ENCODE peak calls at places on chromosomes 5 and 9, in eight cellular contexts. One of them, this sample, is unnamed.

GRCh38 chr5:103561670-103562069 is 919 bp downstream of the NUDT12 start:
- DNase-seq in CD4-positive, alpha-beta memory T cell: no peak
- DNase-seq in cardiac fibroblast: no peak
- DNase-seq in stimulated activated CD8-positive, alpha-beta memory T cell treated with anti-CD3 and anti-CD28 coated beads, Interleukin-4, amount 100 ng/mL, for 4 hours: no peak
- DNase-seq in activated CD8-positive, alpha-beta T cell treated with anti-CD3 and anti-CD28 coated beads, Interleukin-2, amount 10 ng/mL, durations not matched to agents 7 days and 5 days: no peak
- DNase-seq in NCI-H1417 treated with DMSO at 0.1 percent for 48 hours: no peak
- DNase-seq in pulmonary artery endothelial cell: no peak
- DNase-seq in NCI-H2171 treated with DMSO at 0.1 percent for 48 hours: no peak
- DNase-seq in this sample: no peak

GRCh38 chr5:142819292-142819691 is 49.1 kb downstream of the ARHGAP26 start:
- DNase-seq in NCI-H2171 treated with DMSO at 0.1 percent for 48 hours: no peak
- DNase-seq in cardiac fibroblast: no peak
- DNase-seq in stimulated activated CD8-positive, alpha-beta memory T cell treated with anti-CD3 and anti-CD28 coated beads, Interleukin-4, amount 100 ng/mL, for 4 hours: no peak
- DNase-seq in pulmonary artery endothelial cell: no peak
- DNase-seq in activated CD8-positive, alpha-beta T cell treated with anti-CD3 and anti-CD28 coated beads, Interleukin-2, amount 10 ng/mL, durations not matched to agents 7 days and 5 days: no peak
- DNase-seq in NCI-H1417 treated with DMSO at 0.1 percent for 48 hours: no peak
- DNase-seq in CD4-positive, alpha-beta memory T cell: no peak
- DNase-seq in this sample: no peak

GRCh38 chr5:90696148-90696547 is 137.6 kb downstream of the ADGRV1 start:
- DNase-seq in pulmonary artery endothelial cell: no peak
- DNase-seq in stimulated activated CD8-positive, alpha-beta memory T cell treated with anti-CD3 and anti-CD28 coated beads, Interleukin-4, amount 100 ng/mL, for 4 hours: no peak
- DNase-seq in CD4-positive, alpha-beta memory T cell: no peak
- DNase-seq in NCI-H2171 treated with DMSO at 0.1 percent for 48 hours: no peak
- DNase-seq in NCI-H1417 treated with DMSO at 0.1 percent for 48 hours: no peak
- DNase-seq in activated CD8-positive, alpha-beta T cell treated with anti-CD3 and anti-CD28 coated beads, Interleukin-2, amount 10 ng/mL, durations not matched to agents 7 days and 5 days: no peak
- DNase-seq in cardiac fibroblast: no peak
- DNase-seq in this sample: no peak

GRCh38 chr9:93579711-93580516 is 3.5 kb downstream of the PHF2 start:
- DNase-seq in CD4-positive, alpha-beta memory T cell: no peak
- DNase-seq in cardiac fibroblast: no peak
- DNase-seq in stimulated activated CD8-positive, alpha-beta memory T cell treated with anti-CD3 and anti-CD28 coated beads, Interleukin-4, amount 100 ng/mL, for 4 hours: no peak
- DNase-seq in NCI-H1417 treated with DMSO at 0.1 percent for 48 hours: no peak
- DNase-seq in activated CD8-positive, alpha-beta T cell treated with anti-CD3 and anti-CD28 coated beads, Interleukin-2, amount 10 ng/mL, durations not matched to agents 7 days and 5 days: peak; percentile 18
- DNase-seq in NCI-H2171 treated with DMSO at 0.1 percent for 48 hours: no peak
- DNase-seq in pulmonary artery endothelial cell: no peak
- DNase-seq in this sample: no peak

GRCh38 chr5:775960-776861 is 8.3 kb downstream of the ZDHHC11B start:
- DNase-seq in NCI-H2171 treated with DMSO at 0.1 percent for 48 hours: no peak
- DNase-seq in activated CD8-positive, alpha-beta T cell treated with anti-CD3 and anti-CD28 coated beads, Interleukin-2, amount 10 ng/mL, durations not matched to agents 7 days and 5 days: no peak
- DNase-seq in NCI-H1417 treated with DMSO at 0.1 percent for 48 hours: no peak
- DNase-seq in pulmonary artery endothelial cell: no peak
- DNase-seq in stimulated activated CD8-positive, alpha-beta memory T cell treated with anti-CD3 and anti-CD28 coated beads, Interleukin-4, amount 100 ng/mL, for 4 hours: no peak
- DNase-seq in CD4-positive, alpha-beta memory T cell: no peak
- DNase-seq in cardiac fibroblast: no peak
- DNase-seq in this sample: no peak

GRCh38 chr5:130110333-130110732 is 206.1 kb downstream of the CHSY3 start:
- DNase-seq in pulmonary artery endothelial cell: no peak
- DNase-seq in stimulated activated CD8-positive, alpha-beta memory T cell treated with anti-CD3 and anti-CD28 coated beads, Interleukin-4, amount 100 ng/mL, for 4 hours: no peak
- DNase-seq in CD4-positive, alpha-beta memory T cell: no peak
- DNase-seq in NCI-H2171 treated with DMSO at 0.1 percent for 48 hours: no peak
- DNase-seq in activated CD8-positive, alpha-beta T cell treated with anti-CD3 and anti-CD28 coated beads, Interleukin-2, amount 10 ng/mL, durations not matched to agents 7 days and 5 days: no peak
- DNase-seq in cardiac fibroblast: peak; percentile 18
- DNase-seq in NCI-H1417 treated with DMSO at 0.1 percent for 48 hours: no peak
- DNase-seq in this sample: no peak

GRCh38 chr5:89584339-89584956 is 701.5 kb upstream of the MEF2C start:
- DNase-seq in NCI-H1417 treated with DMSO at 0.1 percent for 48 hours: peak; percentile 7
- DNase-seq in CD4-positive, alpha-beta memory T cell: no peak
- DNase-seq in cardiac fibroblast: peak; percentile 76
- DNase-seq in activated CD8-positive, alpha-beta T cell treated with anti-CD3 and anti-CD28 coated beads, Interleukin-2, amount 10 ng/mL, durations not matched to agents 7 days and 5 days: no peak
- DNase-seq in pulmonary artery endothelial cell: no peak
- DNase-seq in stimulated activated CD8-positive, alpha-beta memory T cell treated with anti-CD3 and anti-CD28 coated beads, Interleukin-4, amount 100 ng/mL, for 4 hours: no peak
- DNase-seq in NCI-H2171 treated with DMSO at 0.1 percent for 48 hours: no peak
- DNase-seq in this sample: no peak

GRCh38 chr9:20848490-20848889 is 164.4 kb downstream of the FOCAD start:
- DNase-seq in NCI-H1417 treated with DMSO at 0.1 percent for 48 hours: no peak
- DNase-seq in NCI-H2171 treated with DMSO at 0.1 percent for 48 hours: no peak
- DNase-seq in cardiac fibroblast: peak; percentile 20
- DNase-seq in stimulated activated CD8-positive, alpha-beta memory T cell treated with anti-CD3 and anti-CD28 coated beads, Interleukin-4, amount 100 ng/mL, for 4 hours: no peak
- DNase-seq in pulmonary artery endothelial cell: no peak
- DNase-seq in CD4-positive, alpha-beta memory T cell: no peak
- DNase-seq in activated CD8-positive, alpha-beta T cell treated with anti-CD3 and anti-CD28 coated beads, Interleukin-2, amount 10 ng/mL, durations not matched to agents 7 days and 5 days: no peak
- DNase-seq in this sample: no peak

GRCh38 chr5:178213748-178214151 is 9.4 kb downstream of the HNRNPAB start:
- DNase-seq in CD4-positive, alpha-beta memory T cell: no peak
- DNase-seq in NCI-H2171 treated with DMSO at 0.1 percent for 48 hours: no peak
- DNase-seq in pulmonary artery endothelial cell: no peak
- DNase-seq in cardiac fibroblast: no peak
- DNase-seq in NCI-H1417 treated with DMSO at 0.1 percent for 48 hours: no peak
- DNase-seq in stimulated activated CD8-positive, alpha-beta memory T cell treated with anti-CD3 and anti-CD28 coated beads, Interleukin-4, amount 100 ng/mL, for 4 hours: no peak
- DNase-seq in activated CD8-positive, alpha-beta T cell treated with anti-CD3 and anti-CD28 coated beads, Interleukin-2, amount 10 ng/mL, durations not matched to agents 7 days and 5 days: peak; percentile 21
- DNase-seq in this sample: no peak

GRCh38 chr9:8730618-8731017 is 931.0 kb upstream of the DMAC1 start:
- DNase-seq in CD4-positive, alpha-beta memory T cell: no peak
- DNase-seq in pulmonary artery endothelial cell: no peak
- DNase-seq in NCI-H1417 treated with DMSO at 0.1 percent for 48 hours: no peak
- DNase-seq in activated CD8-positive, alpha-beta T cell treated with anti-CD3 and anti-CD28 coated beads, Interleukin-2, amount 10 ng/mL, durations not matched to agents 7 days and 5 days: no peak
- DNase-seq in stimulated activated CD8-positive, alpha-beta memory T cell treated with anti-CD3 and anti-CD28 coated beads, Interleukin-4, amount 100 ng/mL, for 4 hours: no peak
- DNase-seq in NCI-H2171 treated with DMSO at 0.1 percent for 48 hours: no peak
- DNase-seq in cardiac fibroblast: no peak
- DNase-seq in this sample: no peak

GRCh38 chr9:35754264-35754663 is at the start of gene MSMP:
- DNase-seq in NCI-H2171 treated with DMSO at 0.1 percent for 48 hours: no peak
- DNase-seq in NCI-H1417 treated with DMSO at 0.1 percent for 48 hours: no peak
- DNase-seq in CD4-positive, alpha-beta memory T cell: no peak
- DNase-seq in activated CD8-positive, alpha-beta T cell treated with anti-CD3 and anti-CD28 coated beads, Interleukin-2, amount 10 ng/mL, durations not matched to agents 7 days and 5 days: no peak
- DNase-seq in pulmonary artery endothelial cell: no peak
- DNase-seq in cardiac fibroblast: no peak
- DNase-seq in stimulated activated CD8-positive, alpha-beta memory T cell treated with anti-CD3 and anti-CD28 coated beads, Interleukin-4, amount 100 ng/mL, for 4 hours: no peak
- DNase-seq in this sample: no peak

GRCh38 chr9:13427587-13427986 is 148.1 kb upstream of the MPDZ start:
- DNase-seq in NCI-H1417 treated with DMSO at 0.1 percent for 48 hours: no peak
- DNase-seq in pulmonary artery endothelial cell: peak; percentile 51
- DNase-seq in CD4-positive, alpha-beta memory T cell: peak; percentile 23
- DNase-seq in NCI-H2171 treated with DMSO at 0.1 percent for 48 hours: peak; percentile 62
- DNase-seq in activated CD8-positive, alpha-beta T cell treated with anti-CD3 and anti-CD28 coated beads, Interleukin-2, amount 10 ng/mL, durations not matched to agents 7 days and 5 days: no peak
- DNase-seq in stimulated activated CD8-positive, alpha-beta memory T cell treated with anti-CD3 and anti-CD28 coated beads, Interleukin-4, amount 100 ng/mL, for 4 hours: no peak
- DNase-seq in cardiac fibroblast: peak; percentile 83
- DNase-seq in this sample: peak; percentile 70

GRCh38 chr5:179061025-179061424 is 852 bp downstream of the ZNF354C start:
- DNase-seq in NCI-H1417 treated with DMSO at 0.1 percent for 48 hours: no peak
- DNase-seq in cardiac fibroblast: peak; percentile 18
- DNase-seq in pulmonary artery endothelial cell: no peak
- DNase-seq in CD4-positive, alpha-beta memory T cell: no peak
- DNase-seq in stimulated activated CD8-positive, alpha-beta memory T cell treated with anti-CD3 and anti-CD28 coated beads, Interleukin-4, amount 100 ng/mL, for 4 hours: no peak
- DNase-seq in NCI-H2171 treated with DMSO at 0.1 percent for 48 hours: no peak
- DNase-seq in activated CD8-positive, alpha-beta T cell treated with anti-CD3 and anti-CD28 coated beads, Interleukin-2, amount 10 ng/mL, durations not matched to agents 7 days and 5 days: no peak
- DNase-seq in this sample: no peak

GRCh38 chr5:181203093-181203711 is 1.8 kb downstream of the TRIM7 start:
- DNase-seq in NCI-H1417 treated with DMSO at 0.1 percent for 48 hours: no peak
- DNase-seq in activated CD8-positive, alpha-beta T cell treated with anti-CD3 and anti-CD28 coated beads, Interleukin-2, amount 10 ng/mL, durations not matched to agents 7 days and 5 days: no peak
- DNase-seq in stimulated activated CD8-positive, alpha-beta memory T cell treated with anti-CD3 and anti-CD28 coated beads, Interleukin-4, amount 100 ng/mL, for 4 hours: no peak
- DNase-seq in NCI-H2171 treated with DMSO at 0.1 percent for 48 hours: no peak
- DNase-seq in CD4-positive, alpha-beta memory T cell: no peak
- DNase-seq in pulmonary artery endothelial cell: no peak
- DNase-seq in cardiac fibroblast: peak; percentile 64
- DNase-seq in this sample: no peak

GRCh38 chr5:151800527-151800926 is 28.8 kb downstream of the G3BP1 start:
- DNase-seq in NCI-H2171 treated with DMSO at 0.1 percent for 48 hours: no peak
- DNase-seq in pulmonary artery endothelial cell: no peak
- DNase-seq in activated CD8-positive, alpha-beta T cell treated with anti-CD3 and anti-CD28 coated beads, Interleukin-2, amount 10 ng/mL, durations not matched to agents 7 days and 5 days: no peak
- DNase-seq in CD4-positive, alpha-beta memory T cell: no peak
- DNase-seq in stimulated activated CD8-positive, alpha-beta memory T cell treated with anti-CD3 and anti-CD28 coated beads, Interleukin-4, amount 100 ng/mL, for 4 hours: no peak
- DNase-seq in NCI-H1417 treated with DMSO at 0.1 percent for 48 hours: no peak
- DNase-seq in cardiac fibroblast: no peak
- DNase-seq in this sample: no peak

GRCh38 chr9:16321461-16322119 is 548.9 kb downstream of the BNC2 start:
- DNase-seq in pulmonary artery endothelial cell: no peak
- DNase-seq in NCI-H1417 treated with DMSO at 0.1 percent for 48 hours: no peak
- DNase-seq in activated CD8-positive, alpha-beta T cell treated with anti-CD3 and anti-CD28 coated beads, Interleukin-2, amount 10 ng/mL, durations not matched to agents 7 days and 5 days: no peak
- DNase-seq in cardiac fibroblast: peak; percentile 75
- DNase-seq in CD4-positive, alpha-beta memory T cell: no peak
- DNase-seq in NCI-H2171 treated with DMSO at 0.1 percent for 48 hours: no peak
- DNase-seq in stimulated activated CD8-positive, alpha-beta memory T cell treated with anti-CD3 and anti-CD28 coated beads, Interleukin-4, amount 100 ng/mL, for 4 hours: no peak
- DNase-seq in this sample: no peak

GRCh38 chr5:148816357-148816756 is 10.1 kb upstream of the ADRB2 start:
- DNase-seq in NCI-H1417 treated with DMSO at 0.1 percent for 48 hours: no peak
- DNase-seq in stimulated activated CD8-positive, alpha-beta memory T cell treated with anti-CD3 and anti-CD28 coated beads, Interleukin-4, amount 100 ng/mL, for 4 hours: no peak
- DNase-seq in activated CD8-positive, alpha-beta T cell treated with anti-CD3 and anti-CD28 coated beads, Interleukin-2, amount 10 ng/mL, durations not matched to agents 7 days and 5 days: no peak
- DNase-seq in NCI-H2171 treated with DMSO at 0.1 percent for 48 hours: no peak
- DNase-seq in CD4-positive, alpha-beta memory T cell: no peak
- DNase-seq in cardiac fibroblast: no peak
- DNase-seq in pulmonary artery endothelial cell: no peak
- DNase-seq in this sample: no peak

GRCh38 chr5:55604611-55605067 is 69.9 kb upstream of the PLPP1 start:
- DNase-seq in NCI-H2171 treated with DMSO at 0.1 percent for 48 hours: no peak
- DNase-seq in cardiac fibroblast: peak; percentile 73
- DNase-seq in CD4-positive, alpha-beta memory T cell: no peak
- DNase-seq in NCI-H1417 treated with DMSO at 0.1 percent for 48 hours: no peak
- DNase-seq in stimulated activated CD8-positive, alpha-beta memory T cell treated with anti-CD3 and anti-CD28 coated beads, Interleukin-4, amount 100 ng/mL, for 4 hours: no peak
- DNase-seq in pulmonary artery endothelial cell: no peak
- DNase-seq in activated CD8-positive, alpha-beta T cell treated with anti-CD3 and anti-CD28 coated beads, Interleukin-2, amount 10 ng/mL, durations not matched to agents 7 days and 5 days: no peak
- DNase-seq in this sample: no peak

GRCh38 chr5:175856408-175856807 is 15.0 kb upstream of the CPLX2 start:
- DNase-seq in activated CD8-positive, alpha-beta T cell treated with anti-CD3 and anti-CD28 coated beads, Interleukin-2, amount 10 ng/mL, durations not matched to agents 7 days and 5 days: no peak
- DNase-seq in pulmonary artery endothelial cell: no peak
- DNase-seq in NCI-H2171 treated with DMSO at 0.1 percent for 48 hours: no peak
- DNase-seq in cardiac fibroblast: no peak
- DNase-seq in CD4-positive, alpha-beta memory T cell: no peak
- DNase-seq in stimulated activated CD8-positive, alpha-beta memory T cell treated with anti-CD3 and anti-CD28 coated beads, Interleukin-4, amount 100 ng/mL, for 4 hours: no peak
- DNase-seq in NCI-H1417 treated with DMSO at 0.1 percent for 48 hours: no peak
- DNase-seq in this sample: no peak

GRCh38 chr5:124628251-124628650 is 118.2 kb downstream of the ZNF608 start:
- DNase-seq in CD4-positive, alpha-beta memory T cell: no peak
- DNase-seq in NCI-H1417 treated with DMSO at 0.1 percent for 48 hours: no peak
- DNase-seq in NCI-H2171 treated with DMSO at 0.1 percent for 48 hours: no peak
- DNase-seq in cardiac fibroblast: peak; percentile 5
- DNase-seq in stimulated activated CD8-positive, alpha-beta memory T cell treated with anti-CD3 and anti-CD28 coated beads, Interleukin-4, amount 100 ng/mL, for 4 hours: no peak
- DNase-seq in pulmonary artery endothelial cell: no peak
- DNase-seq in activated CD8-positive, alpha-beta T cell treated with anti-CD3 and anti-CD28 coated beads, Interleukin-2, amount 10 ng/mL, durations not matched to agents 7 days and 5 days: no peak
- DNase-seq in this sample: no peak

GRCh38 chr9:18658764-18659705 is 185.1 kb downstream of the ADAMTSL1 start:
- DNase-seq in NCI-H1417 treated with DMSO at 0.1 percent for 48 hours: no peak
- DNase-seq in cardiac fibroblast: peak; percentile 81
- DNase-seq in CD4-positive, alpha-beta memory T cell: no peak
- DNase-seq in NCI-H2171 treated with DMSO at 0.1 percent for 48 hours: no peak
- DNase-seq in pulmonary artery endothelial cell: peak; percentile 26
- DNase-seq in stimulated activated CD8-positive, alpha-beta memory T cell treated with anti-CD3 and anti-CD28 coated beads, Interleukin-4, amount 100 ng/mL, for 4 hours: no peak
- DNase-seq in activated CD8-positive, alpha-beta T cell treated with anti-CD3 and anti-CD28 coated beads, Interleukin-2, amount 10 ng/mL, durations not matched to agents 7 days and 5 days: no peak
- DNase-seq in this sample: peak; percentile 27

GRCh38 chr9:131678499-131679111 is 61.3 kb downstream of the RAPGEF1 start:
- DNase-seq in CD4-positive, alpha-beta memory T cell: peak; percentile 65
- DNase-seq in activated CD8-positive, alpha-beta T cell treated with anti-CD3 and anti-CD28 coated beads, Interleukin-2, amount 10 ng/mL, durations not matched to agents 7 days and 5 days: peak; percentile 84
- DNase-seq in pulmonary artery endothelial cell: peak; percentile 52
- DNase-seq in stimulated activated CD8-positive, alpha-beta memory T cell treated with anti-CD3 and anti-CD28 coated beads, Interleukin-4, amount 100 ng/mL, for 4 hours: peak; percentile 80
- DNase-seq in cardiac fibroblast: peak; percentile 95
- DNase-seq in NCI-H1417 treated with DMSO at 0.1 percent for 48 hours: no peak
- DNase-seq in NCI-H2171 treated with DMSO at 0.1 percent for 48 hours: no peak
- DNase-seq in this sample: no peak

GRCh38 chr5:176541338-176542134 is 4.3 kb upstream of the RNF44 start:
- DNase-seq in cardiac fibroblast: peak; percentile 22
- DNase-seq in stimulated activated CD8-positive, alpha-beta memory T cell treated with anti-CD3 and anti-CD28 coated beads, Interleukin-4, amount 100 ng/mL, for 4 hours: peak; percentile 32
- DNase-seq in pulmonary artery endothelial cell: no peak
- DNase-seq in activated CD8-positive, alpha-beta T cell treated with anti-CD3 and anti-CD28 coated beads, Interleukin-2, amount 10 ng/mL, durations not matched to agents 7 days and 5 days: peak; percentile 84
- DNase-seq in CD4-positive, alpha-beta memory T cell: peak; percentile 82
- DNase-seq in NCI-H1417 treated with DMSO at 0.1 percent for 48 hours: no peak
- DNase-seq in NCI-H2171 treated with DMSO at 0.1 percent for 48 hours: peak; percentile 5
- DNase-seq in this sample: no peak

GRCh38 chr9:14080940-14081621 is 232.9 kb downstream of the NFIB start:
- DNase-seq in CD4-positive, alpha-beta memory T cell: no peak
- DNase-seq in NCI-H2171 treated with DMSO at 0.1 percent for 48 hours: no peak
- DNase-seq in cardiac fibroblast: peak; percentile 46
- DNase-seq in NCI-H1417 treated with DMSO at 0.1 percent for 48 hours: no peak
- DNase-seq in pulmonary artery endothelial cell: no peak
- DNase-seq in activated CD8-positive, alpha-beta T cell treated with anti-CD3 and anti-CD28 coated beads, Interleukin-2, amount 10 ng/mL, durations not matched to agents 7 days and 5 days: no peak
- DNase-seq in stimulated activated CD8-positive, alpha-beta memory T cell treated with anti-CD3 and anti-CD28 coated beads, Interleukin-4, amount 100 ng/mL, for 4 hours: no peak
- DNase-seq in this sample: no peak

GRCh38 chr5:172142709-172143215 is 45.3 kb downstream of the STK10 start:
- DNase-seq in NCI-H2171 treated with DMSO at 0.1 percent for 48 hours: no peak
- DNase-seq in pulmonary artery endothelial cell: no peak
- DNase-seq in stimulated activated CD8-positive, alpha-beta memory T cell treated with anti-CD3 and anti-CD28 coated beads, Interleukin-4, amount 100 ng/mL, for 4 hours: no peak
- DNase-seq in CD4-positive, alpha-beta memory T cell: no peak
- DNase-seq in cardiac fibroblast: no peak
- DNase-seq in NCI-H1417 treated with DMSO at 0.1 percent for 48 hours: no peak
- DNase-seq in activated CD8-positive, alpha-beta T cell treated with anti-CD3 and anti-CD28 coated beads, Interleukin-2, amount 10 ng/mL, durations not matched to agents 7 days and 5 days: no peak
- DNase-seq in this sample: no peak

GRCh38 chr5:31783762-31784161 is 144.8 kb downstream of the PDZD2 start:
- DNase-seq in NCI-H1417 treated with DMSO at 0.1 percent for 48 hours: no peak
- DNase-seq in NCI-H2171 treated with DMSO at 0.1 percent for 48 hours: peak; percentile 25
- DNase-seq in pulmonary artery endothelial cell: no peak
- DNase-seq in stimulated activated CD8-positive, alpha-beta memory T cell treated with anti-CD3 and anti-CD28 coated beads, Interleukin-4, amount 100 ng/mL, for 4 hours: no peak
- DNase-seq in cardiac fibroblast: no peak
- DNase-seq in activated CD8-positive, alpha-beta T cell treated with anti-CD3 and anti-CD28 coated beads, Interleukin-2, amount 10 ng/mL, durations not matched to agents 7 days and 5 days: no peak
- DNase-seq in CD4-positive, alpha-beta memory T cell: no peak
- DNase-seq in this sample: no peak

GRCh38 chr5:144205141-144205551 is 34.5 kb downstream of the KCTD16 start:
- DNase-seq in CD4-positive, alpha-beta memory T cell: no peak
- DNase-seq in pulmonary artery endothelial cell: no peak
- DNase-seq in stimulated activated CD8-positive, alpha-beta memory T cell treated with anti-CD3 and anti-CD28 coated beads, Interleukin-4, amount 100 ng/mL, for 4 hours: no peak
- DNase-seq in NCI-H2171 treated with DMSO at 0.1 percent for 48 hours: peak; percentile 33
- DNase-seq in NCI-H1417 treated with DMSO at 0.1 percent for 48 hours: no peak
- DNase-seq in activated CD8-positive, alpha-beta T cell treated with anti-CD3 and anti-CD28 coated beads, Interleukin-2, amount 10 ng/mL, durations not matched to agents 7 days and 5 days: no peak
- DNase-seq in cardiac fibroblast: peak; percentile 54
- DNase-seq in this sample: no peak

GRCh38 chr9:99112750-99113417 is 8.0 kb downstream of the TGFBR1 start:
- DNase-seq in stimulated activated CD8-positive, alpha-beta memory T cell treated with anti-CD3 and anti-CD28 coated beads, Interleukin-4, amount 100 ng/mL, for 4 hours: no peak
- DNase-seq in cardiac fibroblast: no peak
- DNase-seq in NCI-H2171 treated with DMSO at 0.1 percent for 48 hours: no peak
- DNase-seq in CD4-positive, alpha-beta memory T cell: peak; percentile 79
- DNase-seq in activated CD8-positive, alpha-beta T cell treated with anti-CD3 and anti-CD28 coated beads, Interleukin-2, amount 10 ng/mL, durations not matched to agents 7 days and 5 days: peak; percentile 78
- DNase-seq in pulmonary artery endothelial cell: no peak
- DNase-seq in NCI-H1417 treated with DMSO at 0.1 percent for 48 hours: no peak
- DNase-seq in this sample: no peak

GRCh38 chr9:113656771-113657670 is 193.5 kb downstream of the RGS3 start:
- DNase-seq in pulmonary artery endothelial cell: peak; percentile 20
- DNase-seq in NCI-H2171 treated with DMSO at 0.1 percent for 48 hours: no peak
- DNase-seq in stimulated activated CD8-positive, alpha-beta memory T cell treated with anti-CD3 and anti-CD28 coated beads, Interleukin-4, amount 100 ng/mL, for 4 hours: no peak
- DNase-seq in cardiac fibroblast: no peak
- DNase-seq in CD4-positive, alpha-beta memory T cell: no peak
- DNase-seq in activated CD8-positive, alpha-beta T cell treated with anti-CD3 and anti-CD28 coated beads, Interleukin-2, amount 10 ng/mL, durations not matched to agents 7 days and 5 days: no peak
- DNase-seq in NCI-H1417 treated with DMSO at 0.1 percent for 48 hours: no peak
- DNase-seq in this sample: no peak

GRCh38 chr5:67591491-67591890 is 394.9 kb upstream of the CD180 start:
- DNase-seq in stimulated activated CD8-positive, alpha-beta memory T cell treated with anti-CD3 and anti-CD28 coated beads, Interleukin-4, amount 100 ng/mL, for 4 hours: no peak
- DNase-seq in pulmonary artery endothelial cell: peak; percentile 10
- DNase-seq in NCI-H1417 treated with DMSO at 0.1 percent for 48 hours: no peak
- DNase-seq in NCI-H2171 treated with DMSO at 0.1 percent for 48 hours: no peak
- DNase-seq in cardiac fibroblast: no peak
- DNase-seq in CD4-positive, alpha-beta memory T cell: no peak
- DNase-seq in activated CD8-positive, alpha-beta T cell treated with anti-CD3 and anti-CD28 coated beads, Interleukin-2, amount 10 ng/mL, durations not matched to agents 7 days and 5 days: no peak
- DNase-seq in this sample: no peak

GRCh38 chr5:92980491-92980890 is 600.5 kb downstream of the NR2F1-AS1 start:
- DNase-seq in stimulated activated CD8-positive, alpha-beta memory T cell treated with anti-CD3 and anti-CD28 coated beads, Interleukin-4, amount 100 ng/mL, for 4 hours: no peak
- DNase-seq in NCI-H2171 treated with DMSO at 0.1 percent for 48 hours: no peak
- DNase-seq in CD4-positive, alpha-beta memory T cell: no peak
- DNase-seq in pulmonary artery endothelial cell: no peak
- DNase-seq in NCI-H1417 treated with DMSO at 0.1 percent for 48 hours: no peak
- DNase-seq in activated CD8-positive, alpha-beta T cell treated with anti-CD3 and anti-CD28 coated beads, Interleukin-2, amount 10 ng/mL, durations not matched to agents 7 days and 5 days: no peak
- DNase-seq in cardiac fibroblast: peak; percentile 41
- DNase-seq in this sample: no peak

GRCh38 chr5:38831909-38832308 is 13.9 kb upstream of the OSMR start:
- DNase-seq in stimulated activated CD8-positive, alpha-beta memory T cell treated with anti-CD3 and anti-CD28 coated beads, Interleukin-4, amount 100 ng/mL, for 4 hours: no peak
- DNase-seq in CD4-positive, alpha-beta memory T cell: no peak
- DNase-seq in cardiac fibroblast: peak; percentile 78
- DNase-seq in activated CD8-positive, alpha-beta T cell treated with anti-CD3 and anti-CD28 coated beads, Interleukin-2, amount 10 ng/mL, durations not matched to agents 7 days and 5 days: no peak
- DNase-seq in NCI-H2171 treated with DMSO at 0.1 percent for 48 hours: peak; percentile 12
- DNase-seq in NCI-H1417 treated with DMSO at 0.1 percent for 48 hours: no peak
- DNase-seq in pulmonary artery endothelial cell: no peak
- DNase-seq in this sample: no peak

GRCh38 chr5:1319436-1320343 is 24.8 kb upstream of the TERT start:
- DNase-seq in stimulated activated CD8-positive, alpha-beta memory T cell treated with anti-CD3 and anti-CD28 coated beads, Interleukin-4, amount 100 ng/mL, for 4 hours: no peak
- DNase-seq in NCI-H2171 treated with DMSO at 0.1 percent for 48 hours: no peak
- DNase-seq in activated CD8-positive, alpha-beta T cell treated with anti-CD3 and anti-CD28 coated beads, Interleukin-2, amount 10 ng/mL, durations not matched to agents 7 days and 5 days: no peak
- DNase-seq in cardiac fibroblast: no peak
- DNase-seq in NCI-H1417 treated with DMSO at 0.1 percent for 48 hours: no peak
- DNase-seq in CD4-positive, alpha-beta memory T cell: no peak
- DNase-seq in pulmonary artery endothelial cell: no peak
- DNase-seq in this sample: no peak

GRCh38 chr5:14414615-14415515 is 166.7 kb upstream of the OTULINL start:
- DNase-seq in stimulated activated CD8-positive, alpha-beta memory T cell treated with anti-CD3 and anti-CD28 coated beads, Interleukin-4, amount 100 ng/mL, for 4 hours: no peak
- DNase-seq in pulmonary artery endothelial cell: no peak
- DNase-seq in CD4-positive, alpha-beta memory T cell: peak; percentile 17
- DNase-seq in activated CD8-positive, alpha-beta T cell treated with anti-CD3 and anti-CD28 coated beads, Interleukin-2, amount 10 ng/mL, durations not matched to agents 7 days and 5 days: peak; percentile 60
- DNase-seq in cardiac fibroblast: no peak
- DNase-seq in NCI-H1417 treated with DMSO at 0.1 percent for 48 hours: no peak
- DNase-seq in NCI-H2171 treated with DMSO at 0.1 percent for 48 hours: no peak
- DNase-seq in this sample: no peak